ENCODE peak calls at places on chromosomes 7 and 10, in eight cellular contexts. R is lower lobe of right lung; D is adrenal gland; B is prostate gland; Y is left ventricle myocardium inferior; Z is CD4-positive, alpha-beta T cell; X is ovary; N is CD8-positive, alpha-beta memory T cell. H is an unnamed sample.
A peak's percentile ranks its signal among the peaks of the same experiment; 100 is the strongest.

GRCh38 chr10:49601857-49602256 is 8.3 kb upstream of the SLC18A3 start:
- DNase-seq in R (no peak), D (no peak), B (no peak), Y (no peak), Z (no peak), X (no peak), N (no peak), H (no peak)

GRCh38 chr10:49615721-49616120 is 1.9 kb downstream of the CHAT start:
- DNase-seq in R (no peak), D (no peak), B (no peak), Y (no peak), Z (no peak), X (peak; percentile 15), N (no peak), H (no peak)

GRCh38 chr7:8781166-8781565 is 347.8 kb downstream of the NXPH1 start:
- DNase-seq in R (no peak), D (no peak), B (no peak), Y (no peak), Z (no peak), X (no peak), N (no peak), H (no peak)

GRCh38 chr7:33101916-33102315 is 7.3 kb downstream of the RP9 start:
- DNase-seq in R (no peak), D (no peak), B (no peak), Y (no peak), Z (no peak), X (no peak), N (no peak), H (no peak)

GRCh38 chr7:137656227-137656849 is 190.4 kb downstream of the DGKI start:
- DNase-seq in R (peak; percentile 78), D (peak; percentile 81), B (peak; percentile 70), Y (peak; percentile 77), Z (peak; percentile 19), X (peak; percentile 76), N (peak; percentile 51), H (peak; percentile 79)

GRCh38 chr7:101698964-101699363 is 69.9 kb upstream of the MYL10 start:
- DNase-seq in R (no peak), D (no peak), B (no peak), Y (no peak), Z (no peak), X (no peak), N (no peak), H (no peak)

GRCh38 chr10:77637986-77638765 is 568 bp upstream of the KCNMA1 start:
- DNase-seq in R (peak; percentile 58), D (peak; percentile 31), B (no peak), Y (no peak), Z (no peak), X (peak; percentile 76), N (no peak), H (peak; percentile 52)

GRCh38 chr7:140519007-140519399 is 39.7 kb upstream of the MKRN1 start:
- DNase-seq in R (no peak), D (no peak), B (no peak), Y (no peak), Z (no peak), X (no peak), N (no peak), H (no peak)

GRCh38 chr10:128086003-128086863 is 40.0 kb downstream of the MKI67 start:
- DNase-seq in R (no peak), D (no peak), B (no peak), Y (no peak), Z (no peak), X (no peak), N (no peak), H (no peak)

GRCh38 chr10:123704076-123704475 is 37.9 kb downstream of the GPR26 start:
- DNase-seq in R (no peak), D (no peak), B (no peak), Y (no peak), Z (no peak), X (no peak), N (no peak), H (no peak)

GRCh38 chr7:3425087-3425486 is 124.0 kb downstream of the SDK1 start:
- DNase-seq in R (no peak), D (no peak), B (no peak), Y (no peak), Z (no peak), X (no peak), N (no peak), H (no peak)

GRCh38 chr10:27600915-27601314 is 96.8 kb downstream of the RAB18 start:
- DNase-seq in R (no peak), D (no peak), B (no peak), Y (no peak), Z (no peak), X (no peak), N (no peak), H (no peak)

GRCh38 chr7:138625084-138625848 is 75.9 kb downstream of the SVOPL start:
- DNase-seq in R (no peak), D (no peak), B (no peak), Y (no peak), Z (no peak), X (no peak), N (no peak), H (no peak)

GRCh38 chr10:119166564-119166963 is 1.1 kb upstream of the SFXN4 start:
- DNase-seq in R (no peak), D (no peak), B (no peak), Y (no peak), Z (no peak), X (no peak), N (no peak), H (no peak)

GRCh38 chr7:66542528-66543373 is 85.9 kb upstream of the KCTD7 start:
- DNase-seq in R (no peak), D (no peak), B (no peak), Y (no peak), Z (no peak), X (peak; percentile 59), N (no peak), H (no peak)

GRCh38 chr10:131230641-131231322 is 80.7 kb downstream of the TCERG1L start:
- DNase-seq in R (peak; percentile 18), D (no peak), B (no peak), Y (no peak), Z (no peak), X (no peak), N (peak; percentile 28), H (no peak)

GRCh38 chr10:131230166-131230565 is 81.4 kb downstream of the TCERG1L start:
- DNase-seq in R (peak; percentile 19), D (no peak), B (no peak), Y (no peak), Z (no peak), X (no peak), N (peak; percentile 18), H (no peak)

GRCh38 chr10:131223422-131223821 is 88.1 kb downstream of the TCERG1L start:
- DNase-seq in R (peak; percentile 8), D (no peak), B (no peak), Y (no peak), Z (no peak), X (no peak), N (no peak), H (no peak)

GRCh38 chr10:131224106-131224505 is 87.4 kb downstream of the TCERG1L start:
- DNase-seq in R (peak; percentile 15), D (no peak), B (no peak), Y (no peak), Z (no peak), X (no peak), N (peak; percentile 24), H (no peak)

DNA sequence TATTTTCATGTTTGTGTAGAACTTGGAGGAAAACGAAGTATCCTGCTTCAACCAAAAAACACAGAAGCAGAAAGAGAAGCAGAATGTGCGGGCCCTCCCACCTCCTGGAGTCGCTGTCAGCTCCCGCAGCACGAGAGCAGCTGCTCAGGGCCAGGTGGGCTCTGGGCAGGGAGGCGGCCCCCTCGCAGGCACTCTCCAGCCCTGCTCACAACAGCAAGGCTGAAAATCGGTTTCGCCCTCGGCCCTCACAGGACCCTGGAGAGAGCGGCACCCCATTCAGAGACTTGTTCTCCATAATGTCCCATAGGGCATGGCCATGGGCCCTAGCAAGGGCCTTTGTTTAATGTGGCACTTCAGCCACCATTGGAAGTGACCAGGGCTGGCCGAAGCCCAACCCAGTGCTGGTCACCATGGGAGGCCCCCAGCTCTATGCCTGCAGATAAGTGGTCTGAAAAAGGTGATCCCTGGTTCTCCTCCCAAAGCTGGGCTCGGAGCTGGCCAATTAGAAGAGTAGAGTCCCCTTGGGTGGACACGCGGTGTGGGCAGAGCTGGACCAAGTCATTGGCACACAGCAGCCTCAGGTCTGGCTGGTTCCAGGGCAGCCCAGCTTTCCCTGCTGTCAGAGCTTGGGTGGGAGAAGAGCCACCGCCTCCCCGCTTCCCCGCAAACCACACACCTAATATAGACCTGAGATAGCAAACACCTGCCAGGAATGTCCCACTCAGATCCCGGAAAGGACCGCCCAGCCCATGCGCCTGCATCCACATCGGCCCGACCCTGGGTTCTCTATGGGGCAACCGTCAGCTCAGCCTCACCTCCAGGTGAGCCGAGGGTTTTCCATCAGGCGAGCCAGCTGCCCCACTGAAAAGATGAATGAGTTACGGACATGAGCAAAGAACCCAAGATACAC is 84.4 kb downstream of the TCERG1L start:
- DNase-seq in R (peak; percentile 32), D (no peak), B (no peak), Y (no peak), Z (no peak), X (no peak), N (peak; percentile 36), H (no peak)
- H3K27me3 ChIP-seq in R (no peaks in the 10 kb centered on the region), D (no peaks in the 10 kb centered on the region), B (no peaks in the 10 kb centered on the region), Y (peaks cover 41% of the 10 kb centered on the region), Z (no peaks in the 10 kb centered on the region), X (no peaks in the 10 kb centered on the region), N (no peaks in the 10 kb centered on the region), H (no peaks in the 10 kb centered on the region)

DNA sequence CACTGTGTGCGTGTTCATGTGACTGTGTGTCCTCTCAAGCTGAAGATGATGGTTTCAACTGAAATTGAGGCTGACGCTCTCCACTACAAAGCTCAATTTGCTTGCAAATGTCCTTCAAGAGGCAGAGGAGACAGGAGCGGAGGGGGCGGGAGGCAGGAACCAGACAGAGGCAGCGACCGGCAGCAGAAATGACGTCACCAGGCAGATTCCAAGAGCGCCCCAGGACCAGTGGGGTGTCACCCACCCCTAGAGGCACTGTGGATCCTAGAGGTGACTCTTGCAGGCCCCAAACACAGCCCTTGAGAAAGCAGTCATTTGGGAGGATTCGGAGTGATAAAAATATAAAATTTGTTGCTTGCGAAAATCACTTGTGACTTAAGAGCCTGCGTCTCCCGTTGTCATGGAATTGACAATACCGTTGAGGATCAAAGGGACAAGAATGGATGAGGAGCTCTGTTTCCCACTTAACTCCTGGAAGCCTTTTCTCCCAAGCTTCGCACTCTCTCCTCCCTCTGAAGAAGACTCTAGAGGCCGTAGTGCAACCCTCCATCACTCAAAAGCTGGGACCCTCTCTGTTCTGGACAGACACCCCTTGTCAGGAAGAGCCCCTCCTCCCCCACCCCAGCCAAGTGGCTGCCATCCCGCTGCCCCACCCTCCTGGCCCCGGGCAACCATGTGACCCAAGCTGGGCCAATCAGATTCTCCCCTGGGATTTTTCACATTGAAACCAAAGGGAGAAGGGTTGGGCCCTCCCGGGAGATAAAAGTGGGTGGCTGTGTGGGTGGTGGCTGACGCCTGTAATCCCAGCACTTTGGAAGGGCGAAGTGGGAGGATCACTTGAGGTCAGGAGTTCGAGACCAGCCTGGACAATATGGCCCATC is 16.4 kb upstream of the SLC29A4 start:
- DNase-seq in R (no peak), D (no peak), B (no peak), Y (no peak), Z (no peak), X (no peak), N (no peak), H (no peak)
- H3K27ac ChIP-seq in R (no peak overlapping the region), D (no peak overlapping the region), B (no peak overlapping the region), Y (no peak overlapping the region), Z (no peak overlapping the region), X (no peak overlapping the region), N (no peak overlapping the region), H (no peak overlapping the region)

GRCh38 chr7:114368492-114368891 is 46.1 kb upstream of the FOXP2 start:
- DNase-seq in R (no peak), D (no peak), B (no peak), Y (no peak), Z (no peak), X (no peak), N (no peak), H (no peak)
- H3K9me3 ChIP-seq in R (no peaks in the 10 kb centered on the region), D (no peaks in the 10 kb centered on the region), B (no peaks in the 10 kb centered on the region), Y (no peaks in the 10 kb centered on the region), Z (no peaks in the 10 kb centered on the region), X (no peaks in the 10 kb centered on the region), N (no peaks in the 10 kb centered on the region), H (no peaks in the 10 kb centered on the region)

GRCh38 chr7:127253289-127254162 is 785 bp upstream of the GRM8 start:
- DNase-seq in R (peak; percentile 75), D (peak; percentile 70), B (peak; percentile 49), Y (peak; percentile 60), Z (peak; percentile 29), X (peak; percentile 75), N (peak; percentile 61), H (peak; percentile 53)
- H3K27me3 ChIP-seq in R (peaks cover 79% of the 10 kb centered on the region), D (peaks cover 33% of the 10 kb centered on the region), B (no peaks in the 10 kb centered on the region), Y (peaks cover 92% of the 10 kb centered on the region), Z (peaks cover 79% of the 10 kb centered on the region), X (no peaks in the 10 kb centered on the region), N (peaks cover 43% of the 10 kb centered on the region), H (peaks cover 73% of the 10 kb centered on the region)